ENCODE peak calls at places on chromosomes 13 and 19, in five cellular contexts. L, T, U, Z and C are unnamed samples.

GRCh38 chr19:19316082-19316481 is 4.2 kb downstream of the SUGP1 start:
- DNase-seq in L (no peak), T (no peak), U (no peak), Z (no peak), C (no peak)

GRCh38 chr13:76874466-76874865 is 11.7 kb downstream of the KCTD12 start:
- DNase-seq in L (peak; percentile 42), T (no peak), Z (no peak), U (peak; percentile 31), C (no peak)

GRCh38 chr19:58559275-58560006 is 1.0 kb upstream of the UBE2M start:
- DNase-seq in Z (peak; percentile 74), U (peak; percentile 89), T (peak; percentile 74), L (peak; percentile 92), C (peak; percentile 91)

GRCh38 chr13:45198924-45199323 is 1.9 kb downstream of the KCTD4 start:
- DNase-seq in L (no peak), T (no peak), U (no peak), Z (no peak), C (no peak)

GRCh38 chr19:48489608-48490216 is 20.5 kb downstream of the CYTH2 start:
- DNase-seq in U (peak; percentile 88), Z (no peak), T (peak; percentile 81), L (no peak), C (peak; percentile 88)

GRCh38 chr13:33119022-33119735 is 103.0 kb downstream of the KL start:
- DNase-seq in T (no peak), Z (no peak), U (no peak), L (no peak), C (no peak)

GRCh38 chr19:29543381-29543780 is 17.6 kb downstream of the VSTM2B start:
- DNase-seq in T (no peak), U (no peak), Z (no peak), L (no peak), C (peak; percentile 10)

GRCh38 chr13:44619651-44620050 is 43.5 kb upstream of the TSC22D1 start:
- DNase-seq in U (no peak), T (no peak), L (no peak), Z (no peak), C (no peak)

GRCh38 chr19:2446390-2446789 is 10.4 kb downstream of the LMNB2 start:
- DNase-seq in Z (no peak), L (no peak), U (peak; percentile 64), T (no peak), C (no peak)

GRCh38 chr19:48613852-48614435 is 932 bp downstream of the FAM83E start:
- DNase-seq in Z (no peak), U (peak; percentile 49), L (no peak), T (no peak), C (no peak)

GRCh38 chr13:30576528-30576927 is 41.2 kb upstream of the USPL1 start:
- DNase-seq in Z (no peak), L (no peak), U (no peak), T (no peak), C (no peak)

GRCh38 chr13:112928958-112929777 is 39.8 kb upstream of the MCF2L start:
- DNase-seq in U (no peak), T (no peak), L (no peak), Z (no peak), C (no peak)

GRCh38 chr19:2982983-2983350 is 5.6 kb downstream of the TLE6 start:
- DNase-seq in Z (no peak), T (no peak), U (peak; percentile 30), L (peak; percentile 40), C (peak; percentile 70)

GRCh38 chr13:77907653-77908341 is 10.8 kb downstream of the EDNRB start:
- DNase-seq in T (no peak), L (no peak), U (no peak), Z (no peak), C (no peak)

GRCh38 chr19:41193420-41194156 is 569 bp downstream of the CYP2S1 start:
- DNase-seq in Z (no peak), L (no peak), U (no peak), T (no peak), C (no peak)

GRCh38 chr13:23960566-23961156 is 63.4 kb upstream of the C1QTNF9B start:
- DNase-seq in T (no peak), L (peak; percentile 64), U (no peak), Z (no peak), C (no peak)

GRCh38 chr13:89925107-89925506 is 1422.4 kb upstream of the MIR17HG start:
- DNase-seq in L (peak; percentile 14), T (no peak), Z (no peak), U (no peak), C (peak; percentile 21)

GRCh38 chr19:48543121-48543710 is 8.8 kb upstream of the SULT2B1 start:
- DNase-seq in Z (no peak), U (no peak), T (no peak), L (no peak), C (peak; percentile 52)

GRCh38 chr13:81017525-81018152 is 676.7 kb upstream of the SPRY2 start:
- DNase-seq in T (no peak), L (peak; percentile 69), U (peak; percentile 25), Z (peak; percentile 2), C (no peak)

GRCh38 chr19:7534531-7534980 is 961 bp upstream of the PNPLA6 start:
- DNase-seq in T (no peak), U (peak; percentile 76), L (peak; percentile 79), Z (peak; percentile 64), C (peak; percentile 84)

GRCh38 chr13:51286135-51287002 is 53.1 kb upstream of the SERPINE3 start:
- DNase-seq in Z (no peak), L (peak; percentile 83), U (peak; percentile 76), T (peak; percentile 77), C (peak; percentile 94)

GRCh38 chr13:80977168-80977567 is 636.2 kb upstream of the SPRY2 start:
- DNase-seq in U (no peak), T (no peak), L (no peak), Z (no peak), C (no peak)

GRCh38 chr19:36821758-36822157 is 16.4 kb downstream of the ZNF790 start:
- DNase-seq in U (no peak), T (no peak), L (no peak), Z (no peak), C (no peak)

GRCh38 chr13:42990147-42990990 is 1.7 kb downstream of the EPSTI1 start:
- DNase-seq in L (no peak), Z (no peak), T (no peak), U (peak; percentile 61), C (no peak)

GRCh38 chr19:55340144-55340783 is 588 bp downstream of the KMT5C start:
- DNase-seq in U (peak; percentile 62), L (no peak), T (peak; percentile 29), Z (no peak), C (no peak)

GRCh38 chr13:43300817-43301216 is 277.4 kb downstream of the DNAJC15 start:
- DNase-seq in U (no peak), L (no peak), Z (peak; percentile 87), T (no peak), C (no peak)

GRCh38 chr13:30618186-30618937 is 642 bp downstream of the USPL1 start:
- DNase-seq in Z (no peak), U (no peak), T (no peak), L (peak; percentile 33), C (no peak)

GRCh38 chr13:107185889-107186288 is 618.0 kb upstream of the ARGLU1 start:
- DNase-seq in U (no peak), L (no peak), Z (no peak), T (no peak), C (no peak)

GRCh38 chr19:1449467-1450442 is at the start of gene APC2:
- DNase-seq in U (no peak), Z (no peak), L (peak; percentile 87), T (no peak), C (peak; percentile 92)

GRCh38 chr19:51364200-51365106 is 1.7 kb downstream of the ETFB start:
- DNase-seq in U (no peak), Z (no peak), T (no peak), L (peak; percentile 45), C (peak; percentile 89)

GRCh38 chr19:33052352-33052972 is 12.2 kb downstream of the RHPN2 start:
- DNase-seq in Z (no peak), T (no peak), L (no peak), U (no peak), C (no peak)

GRCh38 chr19:41795031-41795461 is 1.3 kb upstream of the CEACAM3 start:
- DNase-seq in U (no peak), T (peak; percentile 27), Z (no peak), L (no peak), C (no peak)

GRCh38 chr19:46998445-46999142 is 21.0 kb upstream of the NPAS1 start:
- DNase-seq in L (peak; percentile 50), U (no peak), Z (no peak), T (no peak), C (peak; percentile 71)

GRCh38 chr19:8638078-8638619 is 7.7 kb downstream of the NFILZ start:
- DNase-seq in U (no peak), Z (peak; percentile 57), L (no peak), T (no peak), C (no peak)